ENCODE peak calls at places on chromosomes 1 and 21, in eight cellular contexts. One of them, this sample, is unnamed.

GRCh38 chr1:159790237-159790917 is 9.6 kb downstream of the DUSP23 start:
- DNase-seq in amniotic stem cell: no peak
- DNase-seq in HCEC 1CT: peak; percentile 22
- DNase-seq in anterior cingulate cortex: no peak
- DNase-seq in Caco-2: peak; percentile 51
- DNase-seq in M059J: peak; percentile 9
- DNase-seq in GM04503: no peak
- DNase-seq in NCI-H1694 treated with DMSO at 0.1 percent for 48 hours: peak; percentile 21
- DNase-seq in this sample: peak; percentile 17

GRCh38 chr1:103273106-103273505 is 164.8 kb upstream of the COL11A1 start:
- DNase-seq in HCEC 1CT: no peak
- DNase-seq in amniotic stem cell: no peak
- DNase-seq in anterior cingulate cortex: no peak
- DNase-seq in GM04503: no peak
- DNase-seq in M059J: no peak
- DNase-seq in NCI-H1694 treated with DMSO at 0.1 percent for 48 hours: no peak
- DNase-seq in Caco-2: no peak
- DNase-seq in this sample: no peak

GRCh38 chr1:111441573-111442192 is 7.4 kb downstream of the WDR77 start:
- DNase-seq in anterior cingulate cortex: no peak
- DNase-seq in NCI-H1694 treated with DMSO at 0.1 percent for 48 hours: no peak
- DNase-seq in Caco-2: peak; percentile 44
- DNase-seq in amniotic stem cell: no peak
- DNase-seq in HCEC 1CT: peak; percentile 13
- DNase-seq in GM04503: no peak
- DNase-seq in M059J: no peak
- DNase-seq in this sample: peak; percentile 16

GRCh38 chr1:34113887-34114286 is 51.1 kb downstream of the CSMD2 start:
- DNase-seq in amniotic stem cell: no peak
- DNase-seq in anterior cingulate cortex: no peak
- DNase-seq in M059J: peak; percentile 33
- DNase-seq in NCI-H1694 treated with DMSO at 0.1 percent for 48 hours: no peak
- DNase-seq in GM04503: no peak
- DNase-seq in HCEC 1CT: no peak
- DNase-seq in Caco-2: no peak
- DNase-seq in this sample: no peak

GRCh38 chr1:188689542-188689941 is 1788.1 kb downstream of the BRINP3 start:
- DNase-seq in Caco-2: no peak
- DNase-seq in GM04503: no peak
- DNase-seq in amniotic stem cell: no peak
- DNase-seq in M059J: peak; percentile 66
- DNase-seq in NCI-H1694 treated with DMSO at 0.1 percent for 48 hours: peak; percentile 16
- DNase-seq in HCEC 1CT: no peak
- DNase-seq in anterior cingulate cortex: no peak
- DNase-seq in this sample: no peak

GRCh38 chr1:183711691-183712401 is 58.7 kb upstream of the APOBEC4 start:
- DNase-seq in GM04503: peak; percentile 64
- DNase-seq in NCI-H1694 treated with DMSO at 0.1 percent for 48 hours: peak; percentile 25
- DNase-seq in Caco-2: no peak
- DNase-seq in HCEC 1CT: peak; percentile 33
- DNase-seq in amniotic stem cell: no peak
- DNase-seq in M059J: peak; percentile 13
- DNase-seq in anterior cingulate cortex: no peak
- DNase-seq in this sample: no peak

GRCh38 chr21:37699024-37699770 is 217.1 kb downstream of the KCNJ6 start:
- DNase-seq in M059J: no peak
- DNase-seq in Caco-2: no peak
- DNase-seq in HCEC 1CT: no peak
- DNase-seq in GM04503: no peak
- DNase-seq in anterior cingulate cortex: no peak
- DNase-seq in NCI-H1694 treated with DMSO at 0.1 percent for 48 hours: no peak
- DNase-seq in amniotic stem cell: no peak
- DNase-seq in this sample: no peak

GRCh38 chr21:16587141-16587570 is 857.4 kb downstream of the USP25 start:
- DNase-seq in NCI-H1694 treated with DMSO at 0.1 percent for 48 hours: no peak
- DNase-seq in Caco-2: peak; percentile 44
- DNase-seq in anterior cingulate cortex: peak; percentile 52
- DNase-seq in GM04503: no peak
- DNase-seq in amniotic stem cell: no peak
- DNase-seq in M059J: peak; percentile 61
- DNase-seq in HCEC 1CT: peak; percentile 61
- DNase-seq in this sample: no peak

GRCh38 chr1:1428174-1428573 is 7.1 kb upstream of the ANKRD65 start:
- DNase-seq in amniotic stem cell: no peak
- DNase-seq in GM04503: no peak
- DNase-seq in Caco-2: no peak
- DNase-seq in HCEC 1CT: no peak
- DNase-seq in anterior cingulate cortex: no peak
- DNase-seq in NCI-H1694 treated with DMSO at 0.1 percent for 48 hours: no peak
- DNase-seq in M059J: no peak
- DNase-seq in this sample: no peak

GRCh38 chr1:43648448-43648847 is 1.5 kb upstream of the KDM4A start:
- DNase-seq in HCEC 1CT: no peak
- DNase-seq in amniotic stem cell: no peak
- DNase-seq in NCI-H1694 treated with DMSO at 0.1 percent for 48 hours: no peak
- DNase-seq in Caco-2: no peak
- DNase-seq in M059J: no peak
- DNase-seq in anterior cingulate cortex: no peak
- DNase-seq in GM04503: no peak
- DNase-seq in this sample: no peak

GRCh38 chr21:15682182-15682895 is 47.4 kb upstream of the USP25 start:
- DNase-seq in GM04503: no peak
- DNase-seq in M059J: peak; percentile 66
- DNase-seq in amniotic stem cell: no peak
- DNase-seq in NCI-H1694 treated with DMSO at 0.1 percent for 48 hours: no peak
- DNase-seq in HCEC 1CT: peak; percentile 95
- DNase-seq in anterior cingulate cortex: no peak
- DNase-seq in Caco-2: no peak
- DNase-seq in this sample: no peak

GRCh38 chr1:67978988-67979516 is 71.4 kb downstream of the DIRAS3 start:
- DNase-seq in M059J: peak; percentile 85
- DNase-seq in amniotic stem cell: no peak
- DNase-seq in HCEC 1CT: peak; percentile 69
- DNase-seq in NCI-H1694 treated with DMSO at 0.1 percent for 48 hours: no peak
- DNase-seq in anterior cingulate cortex: no peak
- DNase-seq in GM04503: peak; percentile 26
- DNase-seq in Caco-2: no peak
- DNase-seq in this sample: no peak

GRCh38 chr1:62900566-62900965 is 116.6 kb downstream of the ATG4C start:
- DNase-seq in M059J: no peak
- DNase-seq in HCEC 1CT: no peak
- DNase-seq in NCI-H1694 treated with DMSO at 0.1 percent for 48 hours: no peak
- DNase-seq in GM04503: no peak
- DNase-seq in amniotic stem cell: no peak
- DNase-seq in anterior cingulate cortex: no peak
- DNase-seq in Caco-2: no peak
- DNase-seq in this sample: no peak

GRCh38 chr21:39750670-39751069 is 5.7 kb downstream of the IGSF5 start:
- DNase-seq in HCEC 1CT: no peak
- DNase-seq in amniotic stem cell: no peak
- DNase-seq in Caco-2: no peak
- DNase-seq in anterior cingulate cortex: no peak
- DNase-seq in GM04503: no peak
- DNase-seq in M059J: no peak
- DNase-seq in NCI-H1694 treated with DMSO at 0.1 percent for 48 hours: no peak
- DNase-seq in this sample: no peak

GRCh38 chr1:167529829-167530474 is 11.6 kb upstream of the CD247 start:
- DNase-seq in NCI-H1694 treated with DMSO at 0.1 percent for 48 hours: peak; percentile 89
- DNase-seq in anterior cingulate cortex: peak; percentile 55
- DNase-seq in amniotic stem cell: no peak
- DNase-seq in M059J: peak; percentile 34
- DNase-seq in GM04503: no peak
- DNase-seq in Caco-2: no peak
- DNase-seq in HCEC 1CT: no peak
- DNase-seq in this sample: no peak

GRCh38 chr1:53271446-53272090 is 33.2 kb upstream of the MAGOH start:
- DNase-seq in anterior cingulate cortex: no peak
- DNase-seq in HCEC 1CT: no peak
- DNase-seq in Caco-2: no peak
- DNase-seq in NCI-H1694 treated with DMSO at 0.1 percent for 48 hours: no peak
- DNase-seq in GM04503: no peak
- DNase-seq in amniotic stem cell: no peak
- DNase-seq in M059J: no peak
- DNase-seq in this sample: no peak

GRCh38 chr1:244796719-244797406 is 38.6 kb upstream of the COX20 start:
- DNase-seq in anterior cingulate cortex: no peak
- DNase-seq in GM04503: peak; percentile 9
- DNase-seq in amniotic stem cell: peak; percentile 6
- DNase-seq in M059J: peak; percentile 58
- DNase-seq in NCI-H1694 treated with DMSO at 0.1 percent for 48 hours: peak; percentile 73
- DNase-seq in HCEC 1CT: peak; percentile 32
- DNase-seq in Caco-2: peak; percentile 63
- DNase-seq in this sample: peak; percentile 45

GRCh38 chr1:6338685-6339084 is 54.9 kb downstream of the ACOT7 start:
- DNase-seq in amniotic stem cell: no peak
- DNase-seq in NCI-H1694 treated with DMSO at 0.1 percent for 48 hours: no peak
- DNase-seq in M059J: no peak
- DNase-seq in Caco-2: no peak
- DNase-seq in anterior cingulate cortex: no peak
- DNase-seq in GM04503: no peak
- DNase-seq in HCEC 1CT: no peak
- DNase-seq in this sample: no peak

GRCh38 chr1:27664291-27664690 is 7.7 kb downstream of the IFI6 start:
- DNase-seq in HCEC 1CT: no peak
- DNase-seq in M059J: peak; percentile 74
- DNase-seq in anterior cingulate cortex: no peak
- DNase-seq in amniotic stem cell: no peak
- DNase-seq in GM04503: no peak
- DNase-seq in Caco-2: no peak
- DNase-seq in NCI-H1694 treated with DMSO at 0.1 percent for 48 hours: no peak
- DNase-seq in this sample: no peak

GRCh38 chr1:113745425-113745824 is 13.9 kb downstream of the PHTF1 start:
- DNase-seq in HCEC 1CT: no peak
- DNase-seq in GM04503: no peak
- DNase-seq in M059J: no peak
- DNase-seq in NCI-H1694 treated with DMSO at 0.1 percent for 48 hours: no peak
- DNase-seq in amniotic stem cell: no peak
- DNase-seq in Caco-2: no peak
- DNase-seq in anterior cingulate cortex: no peak
- DNase-seq in this sample: no peak

GRCh38 chr1:182984621-182985020 is 31.7 kb upstream of the SHCBP1L start:
- DNase-seq in anterior cingulate cortex: no peak
- DNase-seq in Caco-2: no peak
- DNase-seq in GM04503: no peak
- DNase-seq in amniotic stem cell: no peak
- DNase-seq in NCI-H1694 treated with DMSO at 0.1 percent for 48 hours: no peak
- DNase-seq in HCEC 1CT: peak; percentile 47
- DNase-seq in M059J: peak; percentile 27
- DNase-seq in this sample: no peak

GRCh38 chr1:214846971-214847810 is 235.3 kb upstream of the KCNK2 start:
- DNase-seq in NCI-H1694 treated with DMSO at 0.1 percent for 48 hours: no peak
- DNase-seq in M059J: no peak
- DNase-seq in GM04503: no peak
- DNase-seq in amniotic stem cell: no peak
- DNase-seq in HCEC 1CT: no peak
- DNase-seq in anterior cingulate cortex: no peak
- DNase-seq in Caco-2: no peak
- DNase-seq in this sample: no peak

GRCh38 chr1:182602945-182603645 is 1.1 kb downstream of the RGS16 start:
- DNase-seq in amniotic stem cell: no peak
- DNase-seq in NCI-H1694 treated with DMSO at 0.1 percent for 48 hours: no peak
- DNase-seq in GM04503: no peak
- DNase-seq in M059J: no peak
- DNase-seq in HCEC 1CT: no peak
- DNase-seq in Caco-2: no peak
- DNase-seq in anterior cingulate cortex: no peak
- DNase-seq in this sample: no peak

GRCh38 chr1:70355111-70355407 is 537 bp upstream of the ANKRD13C start:
- DNase-seq in Caco-2: no peak
- DNase-seq in GM04503: no peak
- DNase-seq in NCI-H1694 treated with DMSO at 0.1 percent for 48 hours: no peak
- DNase-seq in anterior cingulate cortex: no peak
- DNase-seq in M059J: no peak
- DNase-seq in HCEC 1CT: no peak
- DNase-seq in amniotic stem cell: no peak
- DNase-seq in this sample: no peak